ENCODE peak calls at places on chromosomes 12 and 14, in six cellular contexts. R, K, G, Z, U and Q are unnamed samples.

GRCh38 chr14:98775892-98776291 is 496.1 kb downstream of the BCL11B start:
- DNase-seq in R (no peak), K (no peak), G (no peak), Z (no peak), U (no peak), Q (no peak)

GRCh38 chr14:64723691-64724577 is 19.7 kb downstream of the PLEKHG3 start:
- DNase-seq in R (no peak), K (no peak), G (no peak), Z (no peak), U (no peak), Q (peak; percentile 80)

GRCh38 chr12:62917939-62918338 is 17.0 kb downstream of the PPM1H start:
- DNase-seq in R (peak; percentile 25), K (no peak), G (no peak), Z (peak; percentile 48), U (no peak), Q (no peak)

GRCh38 chr14:74614508-74615495 is 2.8 kb upstream of the LTBP2 start:
- DNase-seq in R (no peak), K (peak; percentile 37), G (no peak), Z (no peak), U (no peak), Q (no peak)

GRCh38 chr12:122730215-122731014 is at the start of gene HCAR1:
- DNase-seq in R (peak; percentile 25), K (no peak), G (no peak), Z (peak; percentile 38), U (no peak), Q (no peak)

GRCh38 chr14:75832621-75833297 is 149.0 kb downstream of the TGFB3 start:
- DNase-seq in R (peak; percentile 57), K (no peak), G (no peak), Z (peak; percentile 71), U (no peak), Q (no peak)

GRCh38 chr12:19847294-19848059 is 408.2 kb downstream of the AEBP2 start:
- DNase-seq in R (peak; percentile 55), K (no peak), G (no peak), Z (peak; percentile 41), U (no peak), Q (no peak)

GRCh38 chr12:75848533-75848932 is 183.0 kb downstream of the PHLDA1 start:
- DNase-seq in R (peak; percentile 74), K (no peak), G (no peak), Z (no peak), U (no peak), Q (no peak)

GRCh38 chr12:23204933-23205778 is 580.2 kb downstream of the ETNK1 start:
- DNase-seq in R (peak; percentile 79), K (no peak), G (peak; percentile 6), Z (peak; percentile 85), U (peak; percentile 62), Q (no peak)

GRCh38 chr12:87704374-87704773 is 324.8 kb downstream of the C12orf50 start:
- DNase-seq in R (no peak), K (peak; percentile 34), G (no peak), Z (no peak), U (no peak), Q (no peak)

GRCh38 chr14:104011824-104012517 is 69.6 kb upstream of the RD3L start:
- DNase-seq in R (no peak), K (no peak), G (no peak), Z (no peak), U (no peak), Q (no peak)

GRCh38 chr12:25764892-25765291 is 193.6 kb upstream of the RASSF8 start:
- DNase-seq in R (no peak), K (no peak), G (no peak), Z (no peak), U (no peak), Q (no peak)

GRCh38 chr14:72616294-72616693 is 277.6 kb downstream of the DPF3 start:
- DNase-seq in R (peak; percentile 86), K (no peak), G (no peak), Z (no peak), U (peak; percentile 45), Q (peak; percentile 13)

GRCh38 chr14:102227184-102227964 is 77.6 kb downstream of the MOK start:
- DNase-seq in R (no peak), K (no peak), G (no peak), Z (no peak), U (no peak), Q (no peak)

GRCh38 chr14:86971292-86971691 is 1021.7 kb downstream of the GALC start:
- DNase-seq in R (no peak), K (no peak), G (no peak), Z (no peak), U (no peak), Q (no peak)
- H3K4me3 ChIP-seq in R (no peak overlapping the region), K (no peak overlapping the region), G (no peak overlapping the region), Z (no peak overlapping the region), U (no peak overlapping the region), Q (no peak overlapping the region)

GRCh38 chr12:2373307-2373706 is 320.5 kb downstream of the CACNA1C start:
- DNase-seq in R (no peak), K (no peak), G (no peak), Z (no peak), U (peak; percentile 53), Q (no peak)
- H3K4me3 ChIP-seq in R (no peak overlapping the region), K (no peak overlapping the region), G (no peak overlapping the region), Z (no peak overlapping the region), U (no peak overlapping the region), Q (no peak overlapping the region)

GRCh38 chr14:77502109-77502782 is 3.6 kb upstream of the ISM2 start:
- DNase-seq in R (no peak), K (no peak), G (no peak), Z (no peak), U (no peak), Q (no peak)
- H3K4me3 ChIP-seq in R (no peak overlapping the region), K (no peak overlapping the region), G (no peak overlapping the region), Z (no peak overlapping the region), U (no peak overlapping the region), Q (no peak overlapping the region)

DNA sequence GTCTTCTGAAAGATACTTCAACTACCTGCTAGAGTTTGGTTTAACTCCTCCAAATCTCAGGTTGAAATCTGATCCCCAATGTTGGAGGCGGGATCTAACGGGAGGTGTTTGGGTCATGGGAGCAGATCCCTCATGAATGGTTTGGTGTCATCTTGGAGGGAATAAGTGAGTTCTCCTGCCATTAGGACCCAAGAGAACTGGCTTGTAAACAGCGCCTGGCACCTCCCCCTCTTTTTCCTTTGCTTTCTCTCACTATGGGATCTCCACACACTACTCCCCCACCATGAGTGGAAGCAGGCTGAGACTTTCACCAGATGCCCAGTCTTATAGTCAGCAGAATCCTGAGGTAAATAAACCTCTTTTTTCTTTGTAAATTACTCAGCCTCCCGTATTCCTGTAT is 2.5 kb downstream of the CNIH1 start:
- DNase-seq in R (no peak), K (no peak), G (no peak), Z (no peak), U (no peak), Q (no peak)
- H3K4me3 ChIP-seq in R (no peak overlapping the region), K (no peak overlapping the region), G (no peak overlapping the region), Z (no peak overlapping the region), U (no peak overlapping the region), Q (no peak overlapping the region)

DNA sequence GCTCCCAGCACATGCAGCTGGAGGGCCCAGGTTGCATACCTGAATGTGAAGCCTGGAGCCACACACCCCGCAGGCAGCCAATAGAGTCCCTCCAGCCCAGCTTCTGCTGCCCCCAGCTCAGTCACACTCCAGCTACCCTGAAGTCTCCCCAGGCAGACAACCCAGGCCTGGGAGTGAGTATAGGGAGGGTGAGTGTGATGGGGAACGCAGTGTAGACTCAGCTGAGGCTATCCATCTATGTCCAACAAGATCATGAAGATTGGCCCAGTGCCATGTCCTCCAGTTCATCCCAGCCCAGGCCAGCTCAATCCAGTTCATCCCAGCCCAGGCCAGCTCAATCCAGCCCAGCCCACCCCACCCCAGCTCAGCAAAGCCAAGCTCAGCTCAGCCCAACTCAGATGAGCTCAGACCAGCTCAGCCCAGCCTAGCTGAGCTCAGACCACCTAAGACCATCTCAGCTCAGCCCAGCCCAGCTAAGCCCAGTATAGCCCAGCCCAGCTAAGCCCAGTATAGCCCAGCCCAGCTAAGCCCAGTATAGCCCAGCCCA is 330.4 kb downstream of the TMEM121 start:
- DNase-seq in R (no peak), K (no peak), G (no peak), Z (no peak), U (no peak), Q (no peak)
- H3K4me3 ChIP-seq in R (no peak overlapping the region), K (no peak overlapping the region), G (no peak overlapping the region), Z (no peak overlapping the region), U (no peak overlapping the region), Q (no peak overlapping the region)

GRCh38 chr12:54390668-54391551 is 6.4 kb upstream of the ZNF385A start:
- DNase-seq in R (no peak), K (peak; percentile 86), G (no peak), Z (no peak), U (no peak), Q (no peak)
- H3K4me3 ChIP-seq in R (no peak overlapping the region), K (peak overlapping the region; percentile 24), G (peak overlapping the region; percentile 62), Z (peak overlapping the region; percentile 25), U (peak overlapping the region; percentile 34), Q (peak overlapping the region; percentile 46)

DNA sequence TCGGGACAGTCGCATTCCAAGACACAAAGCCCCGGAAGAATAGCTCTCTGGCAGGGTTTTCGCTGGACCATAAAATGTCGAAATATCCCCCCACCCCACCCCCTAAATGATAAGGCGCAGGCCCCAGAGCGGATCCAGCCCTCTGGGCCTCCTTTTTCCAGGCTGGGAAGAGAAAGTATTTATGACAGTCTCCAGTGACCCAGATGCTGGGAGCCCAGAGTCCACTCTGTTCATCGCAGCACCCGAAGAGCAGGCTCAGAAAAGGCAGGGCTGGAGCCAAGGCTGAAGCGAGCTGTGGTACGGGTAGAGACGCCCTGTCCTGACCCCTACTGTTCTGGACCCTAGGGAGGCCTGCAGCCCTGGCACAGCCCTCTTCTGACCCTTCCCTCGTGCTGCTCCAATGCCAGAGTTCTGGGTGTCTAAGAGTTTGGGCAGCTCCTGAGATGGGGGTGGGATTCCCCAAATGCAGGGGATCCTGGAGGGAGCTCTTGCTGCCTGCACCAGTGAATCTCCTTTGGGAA is 2.0 kb upstream of the HOXC8 start:
- DNase-seq in R (no peak), K (no peak), G (no peak), Z (no peak), U (no peak), Q (no peak)
- H3K4me3 ChIP-seq in R (no peak overlapping the region), K (no peak overlapping the region), G (no peak overlapping the region), Z (no peak overlapping the region), U (no peak overlapping the region), Q (no peak overlapping the region)

DNA sequence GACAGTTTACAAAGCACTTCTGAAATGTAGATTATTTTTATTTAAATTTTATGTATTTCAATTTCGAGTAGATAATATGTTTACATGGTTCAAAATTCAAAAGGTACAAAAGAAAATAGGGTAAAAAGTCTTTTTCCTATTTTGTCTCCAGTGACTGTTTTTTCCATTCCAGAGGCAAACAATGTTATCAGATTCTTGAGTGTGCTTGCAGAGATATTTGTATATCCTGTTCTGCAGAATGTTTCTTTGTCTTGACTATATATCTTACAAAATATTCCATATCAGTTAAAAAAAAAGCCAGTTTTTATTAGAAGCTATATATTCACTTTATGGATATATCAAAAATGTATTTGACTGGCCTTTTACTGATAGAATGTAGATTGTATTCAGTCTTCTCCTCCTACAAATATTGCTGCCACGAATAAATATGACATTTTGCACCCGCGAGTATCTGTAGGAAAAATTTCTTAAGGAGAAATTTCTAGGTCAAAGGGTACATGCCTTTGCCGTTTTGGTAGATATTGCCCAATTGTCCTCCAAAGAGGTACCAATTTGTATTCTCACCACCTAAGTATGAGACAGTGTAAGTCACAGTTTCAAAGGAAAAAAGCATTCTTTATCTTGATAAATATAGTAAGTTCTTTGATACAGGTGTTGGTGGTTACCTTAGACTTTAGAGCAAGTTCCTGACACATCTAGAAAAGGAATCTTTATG is 2.2 kb downstream of the KLRG1 start:
- DNase-seq in R (no peak), K (no peak), G (no peak), Z (no peak), U (no peak), Q (no peak)
- H3K4me3 ChIP-seq in R (no peak overlapping the region), K (no peak overlapping the region), G (no peak overlapping the region), Z (no peak overlapping the region), U (no peak overlapping the region), Q (no peak overlapping the region)